ENCODE peak calls at places on chromosomes 4 and X, in seven cellular contexts. E is neural progenitor cell, R is AG09309, V is heart left ventricle, P is neural crest cell, S is AG04450, A is fibroblast of pulmonary artery. K is an unnamed sample.

GRCh38 chr4:32025840-32026459 is 1305.8 kb downstream of the PCDH7 start:
- DNase-seq in E (no peak), R (no peak), V (no peak), P (no peak), S (no peak), A (peak), K (peak)

GRCh38 chr4:1395941-1396805 is 10.1 kb downstream of the NKX1-1 start:
- DNase-seq in E (no peak), R (no peak), V (no peak), P (no peak), S (no peak), A (no peak), K (no peak)

GRCh38 chr4:54548831-54549460 is 108.8 kb upstream of the KIT start:
- DNase-seq in E (no peak), R (no peak), V (no peak), P (no peak), S (no peak), A (no peak), K (no peak)

GRCh38 chr4:74675673-74676279 is 118.5 kb downstream of the BTC start:
- DNase-seq in E (peak), R (peak), V (no peak), P (peak), S (peak), A (peak), K (peak)

GRCh38 chrX:153646620-153647373 is at the start of gene DUSP9:
- DNase-seq in E (peak), R (no peak), V (peak), P (no peak), S (no peak), A (peak), K (no peak)

GRCh38 chr4:161799687-161800086 is 364.1 kb downstream of the FSTL5 start:
- DNase-seq in E (no peak), R (no peak), V (no peak), P (no peak), S (no peak), A (no peak), K (peak)

GRCh38 chrX:9785944-9786741 is at the start of gene SHROOM2:
- DNase-seq in E (peak), R (no peak), V (no peak), P (peak), S (no peak), A (peak), K (no peak)

GRCh38 chr4:54677853-54678650 is 20.3 kb downstream of the KIT start:
- DNase-seq in E (no peak), R (no peak), V (no peak), P (no peak), S (no peak), A (no peak), K (no peak)

GRCh38 chr4:26622913-26623312 is 39.0 kb downstream of the TBC1D19 start:
- DNase-seq in E (no peak), R (no peak), V (no peak), P (no peak), S (no peak), A (peak), K (peak)

GRCh38 chr4:112036881-112037280 is 108.4 kb upstream of the FAM241A start:
- DNase-seq in E (peak), R (no peak), V (no peak), P (no peak), S (no peak), A (no peak), K (no peak)

GRCh38 chr4:113952452-113953029 is 26.9 kb downstream of the ARSJ start:
- DNase-seq in E (peak), R (no peak), V (no peak), P (peak), S (no peak), A (peak), K (peak)

GRCh38 chr4:184448828-184449227 is 25.5 kb downstream of the IRF2 start:
- DNase-seq in E (peak), R (peak), V (peak), P (no peak), S (no peak), A (peak), K (no peak)

GRCh38 chrX:101108293-101108692 is 10.3 kb downstream of the CENPI start:
- DNase-seq in E (no peak), R (peak), V (no peak), P (no peak), S (peak), A (peak), K (peak)

GRCh38 chr4:75101906-75102888 is 169.3 kb downstream of the PARM1 start:
- DNase-seq in E (no peak), R (no peak), V (no peak), P (no peak), S (no peak), A (no peak), K (no peak)

GRCh38 chrX:13716905-13717304 is 17.5 kb downstream of the TRAPPC2 start:
- DNase-seq in E (no peak), R (no peak), V (no peak), P (no peak), S (no peak), A (no peak), K (no peak)

GRCh38 chr4:99043346-99043745 is 45.2 kb downstream of the ADH5 start:
- DNase-seq in E (no peak), R (no peak), V (no peak), P (no peak), S (no peak), A (no peak), K (no peak)

GRCh38 chrX:53445977-53446376 is 11.8 kb upstream of the HSD17B10 start:
- DNase-seq in E (peak), R (no peak), V (peak), P (peak), S (no peak), A (peak), K (peak)

GRCh38 chrX:47191806-47192401 is 1.7 kb upstream of the UBA1 start:
- DNase-seq in E (no peak), R (no peak), V (no peak), P (no peak), S (no peak), A (no peak), K (no peak)

GRCh38 chrX:47189906-47190305 is 3.7 kb upstream of the UBA1 start:
- DNase-seq in E (peak), R (no peak), V (no peak), P (no peak), S (no peak), A (no peak), K (no peak)

GRCh38 chrX:47191331-47191730 is 2.3 kb upstream of the UBA1 start:
- DNase-seq in E (peak), R (no peak), V (no peak), P (peak), S (no peak), A (no peak), K (peak)

GRCh38 chrX:47193475-47194241 is at the start of gene UBA1:
- DNase-seq in E (peak), R (peak), V (peak), P (peak), S (peak), A (peak), K (peak)

DNA sequence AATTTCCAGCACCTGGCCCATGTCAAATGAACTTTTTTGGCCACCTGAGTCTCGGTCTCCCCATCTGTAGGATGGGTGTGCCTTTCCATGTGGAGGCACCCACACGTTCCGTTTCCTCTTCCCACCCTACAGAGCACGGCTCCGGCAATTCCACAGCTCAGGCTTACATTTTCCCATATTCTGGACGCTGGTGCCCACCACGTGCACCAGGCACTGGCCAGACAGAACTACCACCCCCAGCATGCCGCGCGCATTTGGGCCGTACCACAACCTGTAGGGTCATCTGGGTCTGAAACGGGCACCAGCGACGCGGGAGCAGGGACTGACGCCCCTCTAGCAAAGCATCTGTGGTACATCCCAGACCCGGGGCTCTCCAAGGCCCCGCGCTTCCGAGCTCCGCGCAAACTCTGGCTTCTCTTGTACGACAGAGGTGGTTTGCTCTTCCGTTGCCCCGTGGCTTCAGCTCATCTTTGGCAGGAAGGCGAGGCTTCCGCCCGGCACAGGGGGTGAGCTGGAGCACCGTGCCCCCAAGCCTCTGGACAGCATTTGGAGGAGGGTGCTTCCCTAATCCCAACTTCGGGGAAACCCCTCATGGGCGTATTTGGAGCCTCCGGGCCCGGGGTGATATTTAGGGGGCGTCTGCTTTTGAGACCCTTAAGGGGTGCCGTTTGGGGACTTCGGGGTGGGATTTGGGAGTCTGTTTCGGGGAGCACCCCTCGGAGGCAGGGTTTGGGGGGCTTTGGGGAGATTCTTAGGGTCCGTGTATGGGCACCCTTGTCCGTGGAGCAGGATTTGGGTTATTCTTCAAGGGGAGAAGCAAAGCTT is 3.0 kb upstream of the UBA1 start:
- DNase-seq in E (peak), R (peak), V (peak), P (peak), S (peak), A (peak), K (peak)
- TF ChIP-seq CTCF in E (no peak), R (no peak), V (no peak), P (no peak), S (no peak), A (no peak), K (no peak)

GRCh38 chr4:7189066-7189465 is 3.3 kb upstream of the SORCS2 start:
- DNase-seq in E (no peak), R (no peak), V (no peak), P (no peak), S (no peak), A (no peak), K (no peak)

GRCh38 chr4:7190668-7191545 is 1.4 kb upstream of the SORCS2 start:
- DNase-seq in E (no peak), R (no peak), V (no peak), P (no peak), S (no peak), A (no peak), K (no peak)

GRCh38 chr4:7190278-7190594 is 2.1 kb upstream of the SORCS2 start:
- DNase-seq in E (no peak), R (no peak), V (no peak), P (no peak), S (no peak), A (no peak), K (no peak)

GRCh38 chr4:7187691-7188090 is 4.6 kb upstream of the SORCS2 start:
- DNase-seq in E (no peak), R (no peak), V (no peak), P (no peak), S (no peak), A (no peak), K (no peak)

GRCh38 chr4:7189475-7190277 is 2.7 kb upstream of the SORCS2 start:
- DNase-seq in E (peak), R (no peak), V (no peak), P (no peak), S (no peak), A (no peak), K (no peak)
- TF ChIP-seq CTCF in E (peak), R (no peak), V (no peak), P (no peak), S (no peak), A (no peak), K (no peak)

GRCh38 chr4:73258668-73259551 is at the start of gene ANKRD17:
- DNase-seq in E (peak), R (peak), V (peak), P (peak), S (peak), A (peak), K (peak)
- TF ChIP-seq CTCF in E (peak), R (no peak), V (no peak), P (peak), S (no peak), A (no peak), K (no peak)

DNA sequence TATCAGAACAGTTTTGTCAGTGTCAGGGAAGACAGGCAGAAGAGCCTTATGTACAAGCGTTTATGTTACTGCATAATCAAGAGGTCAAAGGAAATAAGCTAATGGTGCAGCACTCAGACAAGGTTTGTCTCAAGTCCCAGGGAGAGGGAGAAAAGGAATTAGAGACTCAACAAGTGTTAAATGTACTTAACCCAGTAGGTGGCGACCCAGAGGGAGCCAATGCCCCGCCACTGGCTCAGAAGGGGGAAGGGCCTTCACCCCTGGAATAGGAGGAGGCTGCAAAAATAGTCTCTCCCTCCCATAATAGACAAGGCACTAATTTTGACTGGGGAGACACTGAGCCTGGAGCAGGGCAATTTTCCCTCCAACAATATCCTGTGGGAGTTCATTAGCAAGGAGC is 14.1 kb upstream of the PAPSS1 start:
- DNase-seq in E (peak), R (no peak), V (no peak), P (no peak), S (no peak), A (no peak), K (peak)
- TF ChIP-seq CTCF in E (peak), R (peak), V (no peak), P (peak), S (peak), A (peak), K (no peak)

K was measured in MCF 10A.